ENCODE peak calls at places on chromosome 3, in eight cellular contexts. Z, Y, D, F, T, J, H and A are unnamed samples.

GRCh38 chr3:31064021-31064420 is 169.6 kb upstream of the GADL1 start:
- DNase-seq in D (no peak), F (peak; percentile 34), J (no peak), T (peak; percentile 34), Z (peak; percentile 77), H (no peak), Y (no peak), A (no peak)

GRCh38 chr3:126816956-126817777 is 113.1 kb downstream of the CHCHD6 start:
- DNase-seq in Z (no peak), Y (no peak), F (peak; percentile 73), D (peak; percentile 28), J (no peak), T (peak; percentile 10), H (peak; percentile 20), A (no peak)

GRCh38 chr3:45123030-45123429 is 23.1 kb downstream of the CDCP1 start:
- DNase-seq in J (no peak), D (no peak), Y (no peak), Z (peak; percentile 89), T (peak; percentile 92), F (peak; percentile 89), H (no peak), A (no peak)

GRCh38 chr3:187025254-187025655 is 94.9 kb downstream of the ST6GAL1 start:
- DNase-seq in T (no peak), J (no peak), H (no peak), F (no peak), D (no peak), Y (no peak), Z (no peak), A (no peak)

GRCh38 chr3:38968403-38968802 is 83.3 kb downstream of the SCN11A start:
- DNase-seq in J (no peak), T (no peak), H (no peak), D (no peak), F (no peak), Y (no peak), Z (no peak), A (no peak)

GRCh38 chr3:49911611-49912010 is 7.9 kb upstream of the MST1R start:
- DNase-seq in H (no peak), F (no peak), D (no peak), J (no peak), T (no peak), Y (no peak), Z (no peak), A (no peak)

GRCh38 chr3:55704521-55704920 is 217.4 kb upstream of the WNT5A start:
- DNase-seq in D (no peak), Y (no peak), H (no peak), Z (peak; percentile 68), T (peak; percentile 84), F (no peak), J (no peak), A (no peak)

GRCh38 chr3:170410428-170411029 is 8.1 kb upstream of the CLDN11 start:
- DNase-seq in Z (no peak), H (no peak), D (peak; percentile 12), Y (no peak), F (peak; percentile 56), T (peak; percentile 71), J (no peak), A (no peak)

GRCh38 chr3:155019576-155019975 is 60.5 kb upstream of the MME start:
- DNase-seq in Y (no peak), H (no peak), D (peak; percentile 15), Z (no peak), J (no peak), T (peak; percentile 40), F (peak; percentile 29), A (no peak)

GRCh38 chr3:40617084-40617483 is 92.3 kb downstream of the ZNF621 start:
- DNase-seq in H (no peak), D (no peak), J (no peak), F (no peak), Z (no peak), Y (no peak), T (no peak), A (no peak)

GRCh38 chr3:23277688-23278087 is 74.6 kb downstream of the UBE2E2 start:
- DNase-seq in J (no peak), D (no peak), Y (no peak), T (no peak), Z (no peak), F (no peak), H (no peak), A (no peak)

GRCh38 chr3:159586587-159587202 is 401.9 kb upstream of the IL12A start:
- DNase-seq in Z (peak; percentile 36), F (peak; percentile 50), D (peak; percentile 52), T (peak; percentile 80), H (no peak), J (no peak), Y (peak; percentile 62), A (no peak)

GRCh38 chr3:49627634-49628033 is 46.5 kb upstream of the APEH start:
- DNase-seq in Y (no peak), Z (no peak), J (no peak), F (no peak), T (no peak), H (no peak), D (no peak), A (no peak)

GRCh38 chr3:30299674-30300423 is 306.6 kb upstream of the TGFBR2 start:
- DNase-seq in Z (peak; percentile 58), J (no peak), H (no peak), T (peak; percentile 56), F (no peak), D (no peak), Y (no peak), A (no peak)

GRCh38 chr3:40930131-40930538 is 269.2 kb upstream of the CTNNB1 start:
- DNase-seq in D (peak; percentile 57), F (no peak), Y (no peak), T (peak; percentile 43), J (peak; percentile 55), H (peak; percentile 17), Z (no peak), A (no peak)

DNA sequence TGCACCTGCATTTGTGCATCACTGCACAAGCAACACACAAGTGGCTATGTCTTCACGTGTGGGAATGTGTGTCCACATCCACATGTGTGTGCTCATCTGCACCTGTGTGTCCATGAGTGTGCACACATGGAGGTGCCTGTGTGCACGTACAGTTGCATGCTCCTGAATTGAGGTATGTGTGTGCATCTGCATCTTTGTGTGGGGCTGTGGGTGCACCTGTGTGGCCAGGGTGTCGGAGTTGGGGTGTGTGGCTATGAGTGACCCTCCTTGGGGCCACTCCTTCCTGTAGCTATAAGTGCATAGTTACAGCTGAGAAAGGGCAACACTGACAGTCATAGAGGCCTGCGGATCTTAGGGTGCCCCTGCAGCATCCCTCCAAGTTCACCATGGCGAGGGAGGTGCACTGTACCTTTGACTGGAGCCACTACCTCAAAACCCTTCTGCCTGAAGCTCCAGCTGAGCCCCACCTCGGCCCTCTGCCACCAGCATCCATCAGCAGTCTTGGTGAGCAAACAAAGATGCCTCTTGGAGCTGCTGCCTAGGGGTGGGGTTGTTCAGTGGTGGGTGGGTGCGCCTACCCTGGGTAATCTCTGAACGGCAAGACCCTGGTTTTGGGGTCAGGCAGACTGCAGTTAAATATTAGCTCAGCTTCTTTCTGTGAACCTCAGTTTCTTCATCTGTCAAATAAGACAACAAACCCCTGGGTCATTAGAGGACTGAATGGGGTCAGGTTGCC is 5.2 kb upstream of the HHATL start:
- DNase-seq in H (no peak), Z (no peak), F (no peak), T (no peak), D (no peak), Y (no peak), J (no peak), A (peak; percentile 11)
- TF ChIP-seq CTCF in H (no peak), Z (no peak), F (no peak), T (no peak), D (no peak), Y (no peak), J (no peak), A (no peak)

DNA sequence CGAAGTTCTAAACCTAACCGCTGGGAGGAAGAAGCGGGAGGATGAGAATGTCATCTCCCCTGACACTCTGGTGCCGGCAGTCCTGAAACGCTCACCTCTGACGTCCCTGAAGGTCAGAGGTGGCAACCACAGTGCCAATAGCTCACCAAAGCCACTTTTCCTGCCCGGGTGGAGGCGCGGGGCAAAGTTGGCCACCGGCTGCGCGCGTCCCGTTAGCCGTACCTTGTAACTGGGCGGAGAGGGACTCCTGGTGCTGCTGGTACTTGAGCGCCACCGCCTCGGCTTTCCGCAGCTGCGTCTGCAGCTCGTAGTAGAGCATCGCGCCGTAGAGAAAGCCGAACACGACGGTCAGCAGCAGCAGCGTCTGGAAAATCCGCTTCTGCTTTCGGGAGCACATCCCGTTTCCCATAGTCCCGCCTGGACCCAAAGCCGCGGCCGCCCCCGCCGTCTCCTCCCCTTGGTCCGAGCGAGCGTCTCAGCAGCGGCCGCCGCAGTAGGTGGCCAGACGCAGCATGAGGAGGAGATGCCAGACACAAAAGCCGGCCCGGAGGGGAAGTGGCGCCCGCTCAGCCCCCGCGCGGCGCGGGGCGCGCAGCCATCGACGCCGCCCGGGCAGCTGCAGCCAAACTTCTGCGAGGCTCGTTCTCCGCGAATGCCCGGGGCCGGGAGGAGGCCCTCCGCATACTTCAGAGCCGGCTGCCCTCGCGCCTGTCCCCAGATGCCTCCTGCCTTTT is 680 bp downstream of the GOLIM4 start:
- DNase-seq in Z (peak; percentile 52), D (peak; percentile 71), F (peak; percentile 58), J (peak; percentile 48), Y (no peak), T (peak; percentile 64), H (peak; percentile 64), A (peak; percentile 52)
- TF ChIP-seq CTCF in Z (peak; percentile 11), D (peak; percentile 25), F (peak; percentile 52), J (no peak), Y (peak; percentile 4), T (peak; percentile 39), H (peak; percentile 60), A (no peak)

DNA sequence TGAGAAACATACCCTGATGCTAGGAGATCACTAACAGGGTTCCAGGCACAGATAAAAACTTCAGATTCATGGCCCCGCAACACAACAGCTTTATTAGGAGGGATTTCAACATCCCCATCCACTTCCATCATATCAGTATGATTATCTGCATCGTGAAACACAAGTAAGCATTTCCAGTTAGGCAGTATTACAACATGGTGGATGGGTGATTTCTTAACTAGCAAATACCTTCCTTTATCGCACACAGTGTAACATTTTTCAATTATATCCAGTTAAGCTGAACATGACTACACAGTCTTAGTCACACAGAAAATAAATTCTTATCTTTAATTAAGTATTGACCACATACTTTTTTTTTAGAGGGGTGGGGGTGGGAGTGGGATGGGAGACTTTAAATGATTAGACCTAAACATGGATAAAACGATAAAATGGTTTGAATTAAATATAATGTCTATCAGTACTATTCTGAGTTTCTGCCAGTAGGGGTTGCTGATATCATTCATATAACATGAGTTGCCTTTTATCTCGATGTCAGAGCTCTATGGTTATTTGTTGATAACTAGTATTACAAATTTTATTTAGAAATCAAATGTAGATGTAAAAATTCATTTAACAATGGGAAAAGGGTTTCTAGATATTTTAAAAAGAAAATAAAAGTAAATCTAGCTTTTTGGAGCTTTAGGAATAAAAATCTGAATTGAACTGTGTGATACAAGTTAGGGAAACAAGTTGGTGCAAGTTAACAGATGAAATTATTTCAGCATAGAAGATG is 146.6 kb downstream of the TBL1XR1 start:
- DNase-seq in Z (peak; percentile 54), D (peak; percentile 37), F (peak; percentile 78), Y (no peak), H (no peak), J (no peak), T (peak; percentile 70), A (no peak)
- TF ChIP-seq CTCF in Z (peak; percentile 46), D (peak; percentile 46), F (peak; percentile 53), Y (peak; percentile 54), H (peak; percentile 68), J (no peak), T (peak; percentile 52), A (peak; percentile 69)

DNA sequence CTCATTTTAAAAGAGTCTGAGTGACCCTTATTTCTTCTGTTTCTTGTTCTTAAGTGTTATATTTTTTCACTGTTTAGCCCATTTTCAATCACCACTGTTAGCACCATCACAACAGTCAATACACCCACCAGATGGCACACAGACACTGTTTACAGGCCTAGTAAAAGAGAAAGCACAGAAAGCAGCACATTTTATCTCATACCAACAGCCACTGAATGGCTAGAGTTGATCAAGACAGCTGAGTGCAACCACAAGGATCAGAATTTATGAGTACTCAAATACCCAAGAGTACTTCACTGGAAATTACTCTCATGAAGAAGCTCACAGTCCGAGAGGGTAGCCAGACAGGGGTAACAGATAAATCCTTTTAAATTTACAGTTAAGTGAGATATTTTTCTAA is 127.0 kb downstream of the TFDP2 start:
- DNase-seq in H (no peak), D (no peak), Y (no peak), Z (no peak), T (peak; percentile 63), J (no peak), F (no peak), A (no peak)
- TF ChIP-seq CTCF in H (peak; percentile 37), D (no peak), Y (no peak), Z (no peak), T (no peak), J (no peak), F (no peak), A (no peak)